ENCODE peak calls at places on chromosomes 5 and 9, in four cellular contexts. W is cardiac muscle cell, N is fibroblast of lung, U is Panc1. J is an unnamed sample.

GRCh38 chr9:12695474-12695873 is 2.3 kb downstream of the TYRP1 start:
- DNase-seq in W (no peak), N (peak; percentile 52), U (no peak), J (no peak)

GRCh38 chr5:57383093-57383861 is 99.3 kb downstream of the ACTBL2 start:
- DNase-seq in W (no peak), N (peak; percentile 92), U (peak; percentile 82), J (peak; percentile 74)

GRCh38 chr5:87300744-87301143 is 33.1 kb downstream of the RASA1 start:
- DNase-seq in W (no peak), N (peak; percentile 96), U (peak; percentile 92), J (peak; percentile 76)

GRCh38 chr9:128072144-128073021 is 4.4 kb downstream of the SLC25A25 start:
- DNase-seq in W (peak; percentile 47), N (peak; percentile 72), U (no peak), J (peak; percentile 29)

GRCh38 chr9:136538599-136539426 is 7.0 kb downstream of the NOTCH1 start:
- DNase-seq in W (no peak), N (no peak), U (no peak), J (no peak)

GRCh38 chr5:75185763-75186162 is 50.9 kb downstream of the ANKRD31 start:
- DNase-seq in W (no peak), N (no peak), U (no peak), J (no peak)

GRCh38 chr9:123658792-123659191 is 271.1 kb downstream of the DENND1A start:
- DNase-seq in W (no peak), N (no peak), U (no peak), J (no peak)

GRCh38 chr5:118653155-118653554 is 335.2 kb downstream of the DTWD2 start:
- DNase-seq in W (no peak), N (no peak), U (no peak), J (no peak)

GRCh38 chr5:113487411-113487778 is 858 bp downstream of the MCC start:
- DNase-seq in W (peak; percentile 24), N (peak; percentile 18), U (no peak), J (peak; percentile 57)

GRCh38 chr5:167245871-167246270 is 1045.6 kb upstream of the WWC1 start:
- DNase-seq in W (peak; percentile 6), N (no peak), U (no peak), J (no peak)

GRCh38 chr5:150079655-150080461 is 6.5 kb downstream of the CSF1R start:
- DNase-seq in W (no peak), N (no peak), U (no peak), J (no peak)

GRCh38 chr9:136695955-136696354 is 8.7 kb upstream of the AGPAT2 start:
- DNase-seq in W (no peak), N (no peak), U (no peak), J (no peak)

GRCh38 chr5:80034962-80035821 is at the start of gene THBS4:
- DNase-seq in W (peak; percentile 40), N (no peak), U (no peak), J (no peak)

GRCh38 chr5:141510160-141510559 is 21.3 kb downstream of the PCDHGC5 start:
- DNase-seq in W (no peak), N (no peak), U (no peak), J (no peak)
- H3K4me1 ChIP-seq in W (peaks cover 20% of the 10 kb centered on the region), N (peaks cover 55% of the 10 kb centered on the region), U (peaks cover 27% of the 10 kb centered on the region), J (peaks cover 32% of the 10 kb centered on the region)

DNA sequence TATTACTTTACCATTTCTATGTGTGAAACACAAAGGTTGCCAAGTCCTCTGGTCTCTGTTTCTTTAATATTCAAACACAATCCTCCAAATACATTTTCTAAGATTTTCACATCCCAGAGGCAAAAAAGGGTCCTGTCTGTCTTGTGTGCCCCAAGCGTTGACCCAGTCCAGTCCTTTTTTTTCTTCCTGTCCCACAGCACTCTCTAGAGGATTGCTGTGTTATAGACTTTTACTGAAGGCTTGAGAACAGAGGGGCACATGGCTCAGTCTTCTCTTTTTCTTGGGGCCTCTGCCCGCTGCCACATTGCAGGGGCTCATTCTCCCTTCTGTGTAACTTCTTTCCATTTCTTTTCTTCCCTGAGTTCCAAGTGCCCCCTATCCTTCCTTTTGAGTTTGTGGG is 78.6 kb upstream of the SLC28A3 start:
- DNase-seq in W (peak; percentile 32), N (no peak), U (no peak), J (no peak)
- TF ChIP-seq CTCF in W (peak; percentile 34), N (no peak), U (no peak), J (peak; percentile 21)

GRCh38 chr9:129608561-129609481 is 12.1 kb downstream of the C9orf50 start:
- DNase-seq in W (no peak), N (no peak), U (no peak), J (no peak)
- H3K4me1 ChIP-seq in W (peaks cover 12% of the 10 kb centered on the region), N (peaks cover 21% of the 10 kb centered on the region), U (peaks cover 20% of the 10 kb centered on the region), J (peaks cover 4% of the 10 kb centered on the region)

DNA sequence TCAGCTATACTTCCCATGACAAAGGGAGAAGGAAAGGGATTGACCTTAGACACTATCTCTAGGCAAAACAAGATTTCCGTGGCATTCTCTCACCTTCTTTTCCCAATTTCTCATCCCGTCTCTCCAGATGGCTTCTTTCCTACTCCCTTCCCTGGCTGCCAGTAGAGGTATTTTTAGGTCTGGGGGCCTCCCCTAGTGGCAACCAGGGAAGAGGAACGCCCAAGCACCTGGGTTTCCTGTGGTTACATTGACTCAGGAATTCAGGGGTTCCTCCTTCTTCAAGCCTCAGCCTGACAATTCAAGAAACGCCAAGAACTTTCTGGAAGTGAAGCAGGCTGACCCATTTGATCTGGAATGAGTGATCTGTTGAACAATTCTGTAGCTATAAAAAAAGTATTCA is 111.5 kb upstream of the OSMR start:
- DNase-seq in W (peak; percentile 54), N (no peak), U (no peak), J (no peak)
- TF ChIP-seq CTCF in W (no peak), N (no peak), U (peak; percentile 13), J (peak; percentile 31)

GRCh38 chr9:21336467-21336866 is 1.3 kb upstream of the KLHL9 start:
- DNase-seq in W (no peak), N (no peak), U (no peak), J (no peak)

GRCh38 chr9:21334969-21335632 is at the start of gene KLHL9:
- DNase-seq in W (peak; percentile 93), N (peak; percentile 89), U (no peak), J (peak; percentile 86)

GRCh38 chr9:21331676-21332402 is 3.4 kb downstream of the KLHL9 start:
- DNase-seq in W (no peak), N (peak; percentile 24), U (no peak), J (no peak)

GRCh38 chr9:21334603-21334968 is 618 bp downstream of the KLHL9 start:
- DNase-seq in W (no peak), N (peak; percentile 29), U (no peak), J (no peak)
- H3K4me1 ChIP-seq in W (peaks cover 32% of the 10 kb centered on the region), N (peaks cover 2% of the 10 kb centered on the region), U (no peaks in the 10 kb centered on the region), J (peaks cover 11% of the 10 kb centered on the region)

GRCh38 chr9:35906923-35907699 is 1.1 kb downstream of the HRCT1 start:
- DNase-seq in W (no peak), N (peak; percentile 88), U (no peak), J (peak; percentile 24)
- TF ChIP-seq CTCF in W (peak; percentile 4), N (no peak), U (no peak), J (no peak)

DNA sequence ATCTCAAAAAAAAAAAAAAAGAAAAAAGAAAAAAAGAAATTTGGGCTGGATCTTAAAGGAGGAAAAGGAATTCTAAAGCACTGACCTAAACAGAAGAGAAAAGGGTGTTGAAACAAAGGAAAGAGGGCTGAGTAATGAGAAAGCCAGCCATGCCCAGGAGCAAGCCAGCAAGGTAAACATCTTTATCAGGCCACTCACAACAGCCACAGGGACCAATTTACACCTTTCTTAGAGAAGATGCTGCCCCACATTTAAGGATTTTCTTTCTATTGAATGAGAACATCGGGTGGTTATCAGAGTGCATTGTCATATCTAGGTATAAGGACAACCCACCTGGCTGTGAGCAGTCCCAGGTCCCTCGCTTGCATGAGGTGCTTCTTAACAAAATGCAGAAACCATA is 16.6 kb downstream of the LHFPL2 start:
- DNase-seq in W (no peak), N (no peak), U (no peak), J (no peak)
- H3K4me1 ChIP-seq in W (peaks cover 75% of the 10 kb centered on the region), N (peaks cover 12% of the 10 kb centered on the region), U (peaks cover 11% of the 10 kb centered on the region), J (no peaks in the 10 kb centered on the region)

GRCh38 chr9:93427655-93428379 is 23.7 kb upstream of the FAM120A start:
- DNase-seq in W (no peak), N (no peak), U (no peak), J (no peak)
- TF ChIP-seq CTCF in W (peak; percentile 38), N (peak; percentile 23), U (peak; percentile 37), J (peak; percentile 29)

DNA sequence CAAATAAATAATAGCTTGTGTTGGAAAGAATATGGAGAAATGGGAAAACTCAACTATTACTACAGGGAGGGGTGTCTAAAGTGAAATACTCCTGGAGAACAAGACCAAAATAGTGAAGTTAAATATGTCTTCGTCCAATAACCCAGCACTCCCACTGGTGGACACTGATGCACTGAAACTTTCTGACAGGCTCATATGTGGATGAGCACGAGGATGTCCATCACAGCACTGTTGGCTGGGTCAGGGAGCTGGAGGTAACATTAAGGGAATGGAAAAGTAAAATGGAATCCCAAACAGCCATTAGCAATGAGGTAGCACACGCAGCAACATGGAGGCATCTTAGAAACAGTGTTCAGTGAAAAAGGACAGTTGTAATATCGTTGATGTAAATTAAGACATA is 86.5 kb downstream of the LMNB1 start:
- DNase-seq in W (no peak), N (no peak), U (no peak), J (no peak)
- H3K4me1 ChIP-seq in W (no peaks in the 10 kb centered on the region), N (no peaks in the 10 kb centered on the region), U (no peaks in the 10 kb centered on the region), J (no peaks in the 10 kb centered on the region)

GRCh38 chr9:125507247-125507646 is 199.8 kb downstream of the MAPKAP1 start:
- DNase-seq in W (no peak), N (no peak), U (no peak), J (no peak)

GRCh38 chr9:125510980-125511379 is 196.0 kb downstream of the MAPKAP1 start:
- DNase-seq in W (no peak), N (no peak), U (no peak), J (no peak)

GRCh38 chr9:125511780-125512179 is 195.2 kb downstream of the MAPKAP1 start:
- DNase-seq in W (no peak), N (no peak), U (no peak), J (no peak)

GRCh38 chr9:125508261-125508660 is 198.7 kb downstream of the MAPKAP1 start:
- DNase-seq in W (no peak), N (no peak), U (no peak), J (no peak)

GRCh38 chr9:125509476-125509875 is 197.5 kb downstream of the MAPKAP1 start:
- DNase-seq in W (peak; percentile 69), N (peak; percentile 64), U (no peak), J (no peak)
- TF ChIP-seq CTCF in W (no peak), N (no peak), U (no peak), J (no peak)